ENCODE peak calls at places on chromosomes 4 and X, in five cellular contexts. I, N, X, H and J are unnamed samples.

GRCh38 chr4:78410651-78411050 is 140.9 kb upstream of the ANXA3 start:
- DNase-seq in N (no peak), I (no peak), X (no peak), H (no peak), J (no peak)

GRCh38 chr4:178632415-178632814 is 1190.2 kb upstream of the AGA start:
- DNase-seq in H (no peak), I (no peak), N (no peak), X (no peak), J (no peak)

GRCh38 chr4:145679520-145679919 is 426 bp upstream of the C4orf51 start:
- DNase-seq in H (peak; percentile 84), N (no peak), I (no peak), X (no peak), J (no peak)

GRCh38 chrX:15334561-15334960 is 762 bp downstream of the PIGA start:
- DNase-seq in X (no peak), H (peak; percentile 4), I (no peak), N (no peak), J (peak; percentile 1)

GRCh38 chr4:80062527-80062926 is 10.5 kb downstream of the ANTXR2 start:
- DNase-seq in H (no peak), I (no peak), X (no peak), N (no peak), J (no peak)

GRCh38 chr4:173318648-173319211 is 15.4 kb downstream of the HMGB2 start:
- DNase-seq in N (no peak), H (peak; percentile 13), I (no peak), X (peak; percentile 44), J (no peak)

GRCh38 chrX:71367396-71367795 is 1.2 kb downstream of the TAF1 start:
- DNase-seq in X (peak; percentile 0), H (no peak), I (no peak), N (no peak), J (no peak)

GRCh38 chrX:69015156-69015555 is 150.1 kb downstream of the PJA1 start:
- DNase-seq in H (no peak), N (no peak), X (no peak), I (no peak), J (no peak)

GRCh38 chrX:136275553-136275952 is 24.4 kb upstream of the MAP7D3 start:
- DNase-seq in I (no peak), X (no peak), H (no peak), N (no peak), J (no peak)

GRCh38 chr4:127832585-127832984 is 48.1 kb upstream of the PLK4 start:
- DNase-seq in X (peak; percentile 5), I (no peak), H (no peak), N (no peak), J (no peak)

GRCh38 chr4:183674153-183674552 is 15.1 kb downstream of the TRAPPC11 start:
- DNase-seq in N (no peak), H (no peak), I (no peak), X (peak; percentile 29), J (no peak)

GRCh38 chrX:67568769-67569168 is 24.9 kb downstream of the AR start:
- DNase-seq in H (no peak), I (no peak), N (no peak), X (no peak), J (no peak)

GRCh38 chr4:2591189-2591588 is 54.7 kb downstream of the FAM193A start:
- DNase-seq in H (no peak), X (peak; percentile 69), N (no peak), I (no peak), J (no peak)

GRCh38 chrX:16838202-16839066 is 31.7 kb downstream of the RBBP7 start:
- DNase-seq in H (peak; percentile 53), N (peak; percentile 6), I (no peak), X (no peak), J (no peak)

GRCh38 chrX:52933976-52934703 is 24.2 kb downstream of the FAM156A start:
- DNase-seq in H (peak; percentile 67), X (no peak), I (no peak), N (no peak), J (no peak)

GRCh38 chrX:108736509-108737479 is at the start of gene IRS4:
- DNase-seq in H (no peak), I (no peak), N (peak; percentile 19), X (no peak), J (no peak)

GRCh38 chr4:12409507-12410190 is 981.0 kb upstream of the HS3ST1 start:
- DNase-seq in N (no peak), X (peak; percentile 78), I (no peak), H (peak; percentile 78), J (no peak)

GRCh38 chr4:79298027-79298426 is 27.8 kb downstream of the NAA11 start:
- DNase-seq in H (no peak), I (no peak), X (no peak), N (no peak), J (no peak)

GRCh38 chr4:145619639-145619996 is 433 bp downstream of the MMAA start:
- DNase-seq in H (peak; percentile 88), X (peak; percentile 79), N (no peak), I (no peak), J (no peak)

GRCh38 chrX:85140963-85141362 is 102.6 kb downstream of the SATL1 start:
- DNase-seq in H (no peak), I (no peak), X (no peak), N (no peak), J (no peak)

GRCh38 chrX:72027024-72027913 is 104.4 kb downstream of the RTL5 start:
- DNase-seq in I (no peak), N (no peak), H (no peak), X (no peak), J (no peak)

GRCh38 chr4:102647117-102647516 is 113.7 kb downstream of the MANBA start:
- DNase-seq in H (no peak), I (no peak), N (no peak), X (no peak), J (no peak)

GRCh38 chr4:140609548-140610425 is 41.0 kb upstream of the UCP1 start:
- DNase-seq in X (peak; percentile 65), I (no peak), H (no peak), N (no peak), J (no peak)

GRCh38 chr4:153467154-153467896 is 1.2 kb downstream of the TMEM131L start:
- DNase-seq in H (no peak), X (no peak), N (no peak), I (peak; percentile 39), J (peak; percentile 90)

GRCh38 chrX:39174761-39175417 is 373.6 kb downstream of the MID1IP1 start:
- DNase-seq in X (no peak), I (peak; percentile 60), N (no peak), H (no peak), J (no peak)

GRCh38 chrX:53230116-53230515 is 5.1 kb upstream of the KDM5C start:
- DNase-seq in I (no peak), H (no peak), X (no peak), N (no peak), J (no peak)

GRCh38 chrX:103187953-103188475 is 26.9 kb upstream of the BEX4 start:
- DNase-seq in I (no peak), N (no peak), X (no peak), H (no peak), J (no peak)

GRCh38 chr4:3873446-3874415 is 107.5 kb downstream of the ADRA2C start:
- DNase-seq in H (no peak), N (no peak), I (no peak), X (no peak), J (no peak)

GRCh38 chrX:40262641-40263560 is 165.1 kb upstream of the BCOR start:
- DNase-seq in I (no peak), X (no peak), H (peak; percentile 4), N (no peak), J (no peak)

GRCh38 chrX:115344885-115345653 is 55.6 kb downstream of the LUZP4 start:
- DNase-seq in I (no peak), N (peak; percentile 67), X (peak; percentile 41), H (peak; percentile 86), J (no peak)

GRCh38 chrX:1196436-1196835 is 16.0 kb downstream of the CRLF2 start:
- DNase-seq in H (no peak), N (no peak), I (no peak), X (no peak), J (no peak)

GRCh38 chrX:125395626-125396025 is 76.0 kb downstream of the TEX13C start:
- DNase-seq in H (no peak), I (no peak), N (no peak), X (no peak), J (no peak)